ENCODE peak calls at places on chromosome 11, in five cellular contexts. One of them, this sample, is unnamed.
A peak's percentile ranks its signal among the peaks of the same experiment; 100 is the strongest.

GRCh38 chr11:101880208-101880607 is 34.6 kb upstream of the CEP126 start:
- DNase-seq in HCT116: peak; percentile 72
- DNase-seq in PC-3: peak; percentile 78
- DNase-seq in DND-41: peak; percentile 5
- DNase-seq in fibroblast of lung: peak; percentile 78
- DNase-seq in this sample: peak; percentile 78

GRCh38 chr11:2164861-2165555 is 4.0 kb upstream of the INS start:
- DNase-seq in HCT116: no peak
- DNase-seq in PC-3: no peak
- DNase-seq in DND-41: no peak
- DNase-seq in fibroblast of lung: no peak
- DNase-seq in this sample: no peak

GRCh38 chr11:132430352-132431091 is 1060.1 kb downstream of the NTM start:
- DNase-seq in HCT116: no peak
- DNase-seq in PC-3: no peak
- DNase-seq in DND-41: no peak
- DNase-seq in fibroblast of lung: peak; percentile 53
- DNase-seq in this sample: no peak

GRCh38 chr11:72446929-72447753 is 12.8 kb upstream of the CLPB start:
- DNase-seq in HCT116: peak; percentile 69
- DNase-seq in PC-3: peak; percentile 83
- DNase-seq in DND-41: no peak
- DNase-seq in fibroblast of lung: peak; percentile 67
- DNase-seq in this sample: peak; percentile 79

GRCh38 chr11:58609723-58610122 is 12.7 kb upstream of the CNTF start:
- DNase-seq in HCT116: no peak
- DNase-seq in PC-3: no peak
- DNase-seq in DND-41: no peak
- DNase-seq in fibroblast of lung: no peak
- DNase-seq in this sample: no peak

GRCh38 chr11:2266586-2267305 is 3.6 kb downstream of the ASCL2 start:
- DNase-seq in HCT116: no peak
- DNase-seq in PC-3: no peak
- DNase-seq in DND-41: peak; percentile 90
- DNase-seq in fibroblast of lung: no peak
- DNase-seq in this sample: no peak

GRCh38 chr11:86722748-86723147 is 50.3 kb upstream of the ME3 start:
- DNase-seq in HCT116: no peak
- DNase-seq in PC-3: no peak
- DNase-seq in DND-41: no peak
- DNase-seq in fibroblast of lung: no peak
- DNase-seq in this sample: no peak

GRCh38 chr11:60872952-60873524 is 5.7 kb downstream of the ZP1 start:
- DNase-seq in HCT116: no peak
- DNase-seq in PC-3: no peak
- DNase-seq in DND-41: peak; percentile 85
- DNase-seq in fibroblast of lung: peak; percentile 86
- DNase-seq in this sample: peak; percentile 72

GRCh38 chr11:2578934-2579280 is 120.9 kb downstream of the KCNQ1OT1 start:
- DNase-seq in HCT116: no peak
- DNase-seq in PC-3: no peak
- DNase-seq in DND-41: no peak
- DNase-seq in fibroblast of lung: no peak
- DNase-seq in this sample: no peak

GRCh38 chr11:9757809-9758675 is 94.2 kb downstream of the SWAP70 start:
- DNase-seq in HCT116: peak; percentile 42
- DNase-seq in PC-3: peak; percentile 76
- DNase-seq in DND-41: peak; percentile 87
- DNase-seq in fibroblast of lung: peak; percentile 67
- DNase-seq in this sample: peak; percentile 80

GRCh38 chr11:95469268-95469667 is 238.3 kb upstream of the SESN3 start:
- DNase-seq in HCT116: no peak
- DNase-seq in PC-3: no peak
- DNase-seq in DND-41: no peak
- DNase-seq in fibroblast of lung: no peak
- DNase-seq in this sample: no peak

GRCh38 chr11:27627979-27628378 is 72.3 kb downstream of the BDNF start:
- DNase-seq in HCT116: no peak
- DNase-seq in PC-3: no peak
- DNase-seq in DND-41: no peak
- DNase-seq in fibroblast of lung: no peak
- DNase-seq in this sample: no peak

GRCh38 chr11:115695677-115696451 is 191.6 kb upstream of the CADM1 start:
- DNase-seq in HCT116: no peak
- DNase-seq in PC-3: no peak
- DNase-seq in DND-41: no peak
- DNase-seq in fibroblast of lung: no peak
- DNase-seq in this sample: no peak

GRCh38 chr11:65489061-65489705 is 9.7 kb upstream of the MALAT1 start:
- DNase-seq in HCT116: no peak
- DNase-seq in PC-3: no peak
- DNase-seq in DND-41: no peak
- DNase-seq in fibroblast of lung: peak; percentile 91
- DNase-seq in this sample: peak; percentile 91

GRCh38 chr11:117884994-117885393 is 8.5 kb upstream of the FXYD6 start:
- DNase-seq in HCT116: no peak
- DNase-seq in PC-3: no peak
- DNase-seq in DND-41: no peak
- DNase-seq in fibroblast of lung: peak; percentile 41
- DNase-seq in this sample: no peak

GRCh38 chr11:104091281-104092071 is 55.0 kb downstream of the DDI1 start:
- DNase-seq in HCT116: no peak
- DNase-seq in PC-3: no peak
- DNase-seq in DND-41: no peak
- DNase-seq in fibroblast of lung: peak; percentile 40
- DNase-seq in this sample: no peak

GRCh38 chr11:104092744-104093143 is 56.3 kb downstream of the DDI1 start:
- DNase-seq in HCT116: no peak
- DNase-seq in PC-3: no peak
- DNase-seq in DND-41: no peak
- DNase-seq in fibroblast of lung: no peak
- DNase-seq in this sample: no peak

GRCh38 chr11:104089481-104089880 is 53.0 kb downstream of the DDI1 start:
- DNase-seq in HCT116: no peak
- DNase-seq in PC-3: no peak
- DNase-seq in DND-41: no peak
- DNase-seq in fibroblast of lung: no peak
- DNase-seq in this sample: no peak

GRCh38 chr11:104093426-104094280 is 57.2 kb downstream of the DDI1 start:
- DNase-seq in HCT116: no peak
- DNase-seq in PC-3: no peak
- DNase-seq in DND-41: no peak
- DNase-seq in fibroblast of lung: no peak
- DNase-seq in this sample: no peak

GRCh38 chr11:104090767-104091166 is 54.3 kb downstream of the DDI1 start:
- DNase-seq in HCT116: no peak
- DNase-seq in PC-3: no peak
- DNase-seq in DND-41: no peak
- DNase-seq in fibroblast of lung: peak; percentile 27
- DNase-seq in this sample: no peak
- H3K36me3 ChIP-seq in HCT116: no peaks in the 10 kb centered on the region
- H3K36me3 ChIP-seq in PC-3: no peaks in the 10 kb centered on the region
- H3K36me3 ChIP-seq in DND-41: no peaks in the 10 kb centered on the region
- H3K36me3 ChIP-seq in fibroblast of lung: no peaks in the 10 kb centered on the region
- H3K36me3 ChIP-seq in this sample: no peaks in the 10 kb centered on the region

GRCh38 chr11:83569134-83569805 is 283.1 kb upstream of the CCDC90B start:
- DNase-seq in HCT116: no peak
- DNase-seq in PC-3: no peak
- DNase-seq in DND-41: no peak
- DNase-seq in fibroblast of lung: no peak
- DNase-seq in this sample: no peak

GRCh38 chr11:83564845-83565244 is 278.7 kb upstream of the CCDC90B start:
- DNase-seq in HCT116: no peak
- DNase-seq in PC-3: no peak
- DNase-seq in DND-41: no peak
- DNase-seq in fibroblast of lung: no peak
- DNase-seq in this sample: no peak

GRCh38 chr11:83571301-83571700 is 285.1 kb upstream of the CCDC90B start:
- DNase-seq in HCT116: no peak
- DNase-seq in PC-3: no peak
- DNase-seq in DND-41: no peak
- DNase-seq in fibroblast of lung: peak; percentile 61
- DNase-seq in this sample: peak; percentile 23

GRCh38 chr11:83568474-83568873 is 282.3 kb upstream of the CCDC90B start:
- DNase-seq in HCT116: no peak
- DNase-seq in PC-3: no peak
- DNase-seq in DND-41: no peak
- DNase-seq in fibroblast of lung: no peak
- DNase-seq in this sample: no peak

DNA sequence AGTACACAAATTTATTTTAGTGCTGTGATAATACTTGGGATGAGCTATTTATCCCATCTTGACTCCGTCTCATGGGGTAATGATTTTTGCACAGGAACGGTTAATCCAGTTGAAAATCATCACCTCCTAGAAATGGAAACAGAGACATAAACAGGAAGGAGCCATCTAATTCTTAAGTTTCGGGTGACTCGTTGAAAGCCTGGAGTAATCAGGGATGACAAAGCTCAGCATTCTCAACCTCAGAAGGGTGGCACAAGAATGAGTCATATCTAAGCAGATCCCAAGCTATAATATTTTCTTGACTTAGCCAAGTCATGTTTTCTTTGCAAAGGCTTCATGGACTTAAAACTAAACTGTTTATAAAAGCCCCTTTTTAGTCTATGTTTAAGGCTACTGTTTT is 280.8 kb upstream of the CCDC90B start:
- DNase-seq in HCT116: no peak
- DNase-seq in PC-3: peak; percentile 40
- DNase-seq in DND-41: no peak
- DNase-seq in fibroblast of lung: peak; percentile 69
- DNase-seq in this sample: no peak
- H2AFZ ChIP-seq in HCT116: no peak overlapping the region
- H2AFZ ChIP-seq in PC-3: no peak overlapping the region
- H2AFZ ChIP-seq in DND-41: no peak overlapping the region
- H2AFZ ChIP-seq in fibroblast of lung: no peak overlapping the region
- H2AFZ ChIP-seq in this sample: no peak overlapping the region

GRCh38 chr11:370087-370941 is 1.0 kb downstream of the B4GALNT4 start:
- DNase-seq in HCT116: no peak
- DNase-seq in PC-3: no peak
- DNase-seq in DND-41: no peak
- DNase-seq in fibroblast of lung: no peak
- DNase-seq in this sample: peak; percentile 82
- TF ChIP-seq EZH2 in HCT116: no peak
- TF ChIP-seq EZH2 in PC-3: no peak
- TF ChIP-seq EZH2 in DND-41: no peak
- TF ChIP-seq EZH2 in fibroblast of lung: peak; percentile 44
- TF ChIP-seq EZH2 in this sample: no peak

GRCh38 chr11:66846671-66847091 is 3.4 kb downstream of the RCE1 start:
- DNase-seq in HCT116: no peak
- DNase-seq in PC-3: peak; percentile 61
- DNase-seq in DND-41: no peak
- DNase-seq in fibroblast of lung: no peak
- DNase-seq in this sample: no peak

GRCh38 chr11:66845876-66846212 is 2.6 kb downstream of the RCE1 start:
- DNase-seq in HCT116: no peak
- DNase-seq in PC-3: no peak
- DNase-seq in DND-41: no peak
- DNase-seq in fibroblast of lung: no peak
- DNase-seq in this sample: no peak

GRCh38 chr11:66848671-66849500 is 5.6 kb downstream of the RCE1 start:
- DNase-seq in HCT116: no peak
- DNase-seq in PC-3: no peak
- DNase-seq in DND-41: no peak
- DNase-seq in fibroblast of lung: no peak
- DNase-seq in this sample: no peak

GRCh38 chr11:66849501-66850234 is 6.4 kb downstream of the RCE1 start:
- DNase-seq in HCT116: no peak
- DNase-seq in PC-3: no peak
- DNase-seq in DND-41: no peak
- DNase-seq in fibroblast of lung: no peak
- DNase-seq in this sample: no peak

GRCh38 chr11:66847461-66848232 is 4.4 kb downstream of the RCE1 start:
- DNase-seq in HCT116: no peak
- DNase-seq in PC-3: no peak
- DNase-seq in DND-41: no peak
- DNase-seq in fibroblast of lung: no peak
- DNase-seq in this sample: no peak
- H3K36me3 ChIP-seq in HCT116: peaks cover 7% of the 10 kb centered on the region
- H3K36me3 ChIP-seq in PC-3: peaks cover 21% of the 10 kb centered on the region
- H3K36me3 ChIP-seq in DND-41: peaks cover 56% of the 10 kb centered on the region
- H3K36me3 ChIP-seq in fibroblast of lung: peaks cover 21% of the 10 kb centered on the region
- H3K36me3 ChIP-seq in this sample: no peaks in the 10 kb centered on the region

GRCh38 chr11:45180888-45181594 is 34.6 kb downstream of the PRDM11 start:
- DNase-seq in HCT116: peak; percentile 31
- DNase-seq in PC-3: peak; percentile 52
- DNase-seq in DND-41: no peak
- DNase-seq in fibroblast of lung: peak; percentile 56
- DNase-seq in this sample: peak; percentile 44
- H2AFZ ChIP-seq in HCT116: no peak overlapping the region
- H2AFZ ChIP-seq in PC-3: peak overlapping the region; percentile 75
- H2AFZ ChIP-seq in DND-41: no peak overlapping the region
- H2AFZ ChIP-seq in fibroblast of lung: no peak overlapping the region
- H2AFZ ChIP-seq in this sample: peak overlapping the region; percentile 72

This sample was measured in GM23338.